ENCODE peak calls at places on chromosome 20, in seven cellular contexts. Z, W, J, V, N, A and S are unnamed samples. For H3K4me1, the result is how much of the 10 kb centered on the place peaks cover.

GRCh38 chr20:17083738-17084137 is 143.1 kb upstream of the PCSK2 start:
- DNase-seq in Z (peak), W (peak), J (peak), V (peak), N (no peak), A (no peak), S (peak)

GRCh38 chr20:36975085-36975829 is 23.7 kb upstream of the SAMHD1 start:
- DNase-seq in Z (no peak), W (no peak), J (no peak), V (no peak), N (no peak), A (peak), S (no peak)

GRCh38 chr20:8853805-8854338 is 215.0 kb upstream of the PLCB4 start:
- DNase-seq in Z (peak), W (peak), J (peak), V (peak), N (peak), A (peak), S (peak)

GRCh38 chr20:41047975-41048305 is 19.3 kb downstream of the TOP1 start:
- DNase-seq in Z (no peak), W (no peak), J (peak), V (peak), N (no peak), A (peak), S (no peak)

GRCh38 chr20:17940447-17940971 is 28.1 kb downstream of the SNX5 start:
- DNase-seq in Z (no peak), W (peak), J (no peak), V (no peak), N (no peak), A (no peak), S (peak)

GRCh38 chr20:44745560-44746366 is at the start of gene KCNK15:
- DNase-seq in Z (peak), W (peak), J (peak), V (peak), N (no peak), A (no peak), S (peak)

GRCh38 chr20:57439993-57440392 is 48.8 kb downstream of the RBM38 start:
- DNase-seq in Z (no peak), W (no peak), J (no peak), V (no peak), N (no peak), A (no peak), S (no peak)

GRCh38 chr20:36881331-36881730 is 5.4 kb downstream of the TLDC2 start:
- DNase-seq in Z (no peak), W (no peak), J (no peak), V (no peak), N (no peak), A (no peak), S (no peak)

GRCh38 chr20:55597526-55597925 is 407.8 kb downstream of the CBLN4 start:
- DNase-seq in Z (no peak), W (no peak), J (no peak), V (no peak), N (no peak), A (no peak), S (no peak)

GRCh38 chr20:61927193-61927825 is 138.4 kb downstream of the TAF4 start:
- DNase-seq in Z (no peak), W (no peak), J (no peak), V (no peak), N (no peak), A (no peak), S (no peak)

GRCh38 chr20:5127204-5127858 is 523 bp downstream of the CDS2 start:
- DNase-seq in Z (peak), W (peak), J (peak), V (peak), N (no peak), A (peak), S (no peak)

GRCh38 chr20:60053125-60053812 is 95.0 kb downstream of the CDH26 start:
- DNase-seq in Z (no peak), W (no peak), J (no peak), V (no peak), N (no peak), A (no peak), S (no peak)

GRCh38 chr20:61875221-61875885 is 190.3 kb downstream of the TAF4 start:
- DNase-seq in Z (no peak), W (peak), J (peak), V (no peak), N (no peak), A (no peak), S (peak)

GRCh38 chr20:6140947-6141346 is 18.1 kb upstream of the FERMT1 start:
- DNase-seq in Z (no peak), W (peak), J (peak), V (peak), N (no peak), A (peak), S (peak)

GRCh38 chr20:36848078-36848660 is 27.8 kb upstream of the TLDC2 start:
- DNase-seq in Z (peak), W (no peak), J (no peak), V (peak), N (no peak), A (no peak), S (no peak)

GRCh38 chr20:63652192-63652980 is 838 bp downstream of the STMN3 start:
- DNase-seq in Z (peak), W (peak), J (no peak), V (peak), N (no peak), A (no peak), S (peak)

GRCh38 chr20:25985597-25985996 is 288.9 kb upstream of the ZNF337 start:
- DNase-seq in Z (no peak), W (no peak), J (no peak), V (no peak), N (no peak), A (no peak), S (no peak)

GRCh38 chr20:25989196-25989595 is 292.5 kb upstream of the ZNF337 start:
- DNase-seq in Z (no peak), W (no peak), J (no peak), V (no peak), N (no peak), A (no peak), S (no peak)

GRCh38 chr20:25987073-25987927 is 290.6 kb upstream of the ZNF337 start:
- DNase-seq in Z (peak), W (peak), J (no peak), V (peak), N (no peak), A (peak), S (peak)

GRCh38 chr20:25984933-25985332 is 288.3 kb upstream of the ZNF337 start:
- DNase-seq in Z (no peak), W (no peak), J (no peak), V (peak), N (no peak), A (no peak), S (no peak)
- TF ChIP-seq EZH2phosphoT487 in Z (no peak), W (no peak), J (no peak), V (no peak), N (no peak), A (no peak), S (no peak)

DNA sequence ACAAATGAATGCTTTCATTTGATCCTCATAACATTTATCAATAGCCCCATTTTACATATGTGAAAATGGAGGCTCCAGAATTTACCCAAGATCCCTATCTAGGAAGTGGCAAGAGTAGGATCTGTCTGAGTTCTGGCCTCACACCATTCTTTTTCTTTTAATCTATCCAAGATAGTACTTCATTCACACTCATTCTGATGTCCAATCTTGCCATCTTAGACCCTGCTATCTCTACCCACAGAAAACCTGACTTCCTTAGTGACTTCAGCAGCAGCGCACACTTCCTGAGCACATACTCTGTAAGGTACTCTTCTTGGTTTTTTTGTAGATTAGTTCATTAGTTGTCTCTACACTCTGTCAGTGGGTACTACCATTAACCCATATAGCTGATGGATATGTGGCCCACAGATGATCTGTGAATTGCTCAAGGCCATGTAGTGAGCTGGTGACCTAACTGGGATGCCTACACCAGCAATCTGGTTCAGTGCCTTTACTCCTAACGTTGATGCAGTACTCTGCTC is 36.3 kb downstream of the COX4I2 start:
- DNase-seq in Z (no peak), W (no peak), J (peak), V (no peak), N (no peak), A (no peak), S (no peak)
- H3K4me1 ChIP-seq in Z (half or more), W (under half), J (under half), V (under half), N (half or more), A (half or more), S (under half)

DNA sequence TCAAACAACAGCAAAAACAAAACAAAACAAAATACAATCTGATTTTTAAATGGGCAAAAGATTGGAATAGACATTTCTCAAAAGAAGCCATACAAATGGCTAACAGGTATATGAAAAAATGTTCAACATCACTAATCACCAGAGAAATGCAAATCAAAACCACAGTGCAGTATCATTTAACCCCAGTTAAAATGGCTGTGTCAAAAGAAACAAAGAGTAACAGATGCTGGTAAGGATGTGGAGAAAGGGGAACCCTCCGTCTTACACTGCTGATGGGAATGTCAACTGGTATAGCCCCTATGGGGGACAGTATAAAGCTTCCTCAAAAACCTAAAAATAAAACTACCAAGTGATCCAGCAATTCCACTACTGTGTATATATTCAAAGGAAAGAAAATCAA is 10.9 kb upstream of the NELFCD start:
- DNase-seq in Z (no peak), W (no peak), J (no peak), V (no peak), N (no peak), A (no peak), S (no peak)
- TF ChIP-seq EZH2phosphoT487 in Z (no peak), W (no peak), J (no peak), V (no peak), N (no peak), A (no peak), S (no peak)

GRCh38 chr20:10647909-10648308 is 25.9 kb downstream of the JAG1 start:
- DNase-seq in Z (no peak), W (no peak), J (no peak), V (no peak), N (no peak), A (no peak), S (no peak)

GRCh38 chr20:10651227-10651990 is 22.4 kb downstream of the JAG1 start:
- DNase-seq in Z (peak), W (no peak), J (no peak), V (peak), N (no peak), A (no peak), S (no peak)

GRCh38 chr20:10648651-10649050 is 25.1 kb downstream of the JAG1 start:
- DNase-seq in Z (no peak), W (no peak), J (no peak), V (peak), N (no peak), A (no peak), S (no peak)

GRCh38 chr20:10649080-10649816 is 24.6 kb downstream of the JAG1 start:
- DNase-seq in Z (no peak), W (no peak), J (no peak), V (no peak), N (no peak), A (no peak), S (no peak)

DNA sequence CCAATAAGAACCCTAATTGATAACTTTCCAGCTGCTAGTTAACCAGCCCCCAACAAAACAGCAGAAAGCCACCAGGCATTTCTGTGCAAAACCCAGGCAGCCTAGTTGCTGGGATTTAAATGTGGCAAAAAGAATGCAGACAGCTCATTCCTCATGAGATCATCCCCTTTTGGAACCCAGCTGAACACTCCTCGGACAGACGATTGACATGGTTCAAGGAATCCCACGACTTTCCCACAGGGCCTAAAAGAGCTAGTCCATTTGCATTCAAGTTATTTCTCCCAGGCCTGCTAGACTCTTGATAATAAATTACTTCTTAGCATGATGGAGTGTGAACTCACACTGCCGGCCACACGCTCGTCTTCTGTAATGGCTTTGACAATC is 24.0 kb downstream of the JAG1 start:
- DNase-seq in Z (no peak), W (no peak), J (no peak), V (no peak), N (no peak), A (no peak), S (no peak)
- H3K4me1 ChIP-seq in Z (under half), W (half or more), J (under half), V (under half), N (under half), A (under half), S (half or more)

GRCh38 chr20:33162753-33163152 is 5.2 kb upstream of the BPIFA2 start:
- DNase-seq in Z (no peak), W (no peak), J (no peak), V (no peak), N (no peak), A (peak), S (no peak)
- TF ChIP-seq EZH2phosphoT487 in Z (no peak), W (no peak), J (no peak), V (no peak), N (no peak), A (no peak), S (no peak)

DNA sequence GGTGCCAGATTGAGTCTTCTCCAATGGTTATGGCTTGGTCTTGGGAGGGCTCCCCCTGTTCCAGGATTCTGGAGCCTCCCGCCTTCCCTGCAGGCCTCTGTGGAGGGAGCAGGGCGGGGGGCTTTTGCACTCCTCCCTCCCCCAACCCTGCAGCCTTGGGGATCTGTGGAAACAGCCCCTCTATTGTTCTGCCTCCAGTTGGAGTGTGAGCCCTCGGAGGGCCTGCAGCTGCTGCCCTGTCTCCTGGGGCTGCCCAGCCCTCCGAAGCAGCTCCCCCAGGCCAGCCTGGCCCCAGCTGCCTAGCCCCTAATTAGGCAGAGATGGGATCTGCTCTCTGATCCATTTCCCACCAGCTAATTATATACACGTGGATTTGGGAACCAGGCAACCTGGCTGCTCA is 14.7 kb downstream of the FAM110A start:
- DNase-seq in Z (no peak), W (no peak), J (no peak), V (no peak), N (no peak), A (no peak), S (peak)
- H3K4me1 ChIP-seq in Z (under half), W (under half), J (under half), V (under half), N (under half), A (half or more), S (under half)

GRCh38 chr20:54082100-54082499 is 11.7 kb upstream of the BCAS1 start:
- DNase-seq in Z (no peak), W (no peak), J (no peak), V (no peak), N (no peak), A (no peak), S (no peak)

GRCh38 chr20:54073288-54073687 is 2.9 kb upstream of the BCAS1 start:
- DNase-seq in Z (no peak), W (no peak), J (no peak), V (no peak), N (no peak), A (no peak), S (no peak)

GRCh38 chr20:54075322-54075721 is 4.9 kb upstream of the BCAS1 start:
- DNase-seq in Z (no peak), W (no peak), J (no peak), V (no peak), N (no peak), A (no peak), S (no peak)

GRCh38 chr20:54076259-54076658 is 5.9 kb upstream of the BCAS1 start:
- DNase-seq in Z (no peak), W (no peak), J (peak), V (no peak), N (no peak), A (no peak), S (no peak)

GRCh38 chr20:54078296-54078695 is 7.9 kb upstream of the BCAS1 start:
- DNase-seq in Z (no peak), W (no peak), J (no peak), V (no peak), N (no peak), A (peak), S (no peak)
- TF ChIP-seq EZH2phosphoT487 in Z (no peak), W (no peak), J (no peak), V (no peak), N (no peak), A (no peak), S (no peak)

DNA sequence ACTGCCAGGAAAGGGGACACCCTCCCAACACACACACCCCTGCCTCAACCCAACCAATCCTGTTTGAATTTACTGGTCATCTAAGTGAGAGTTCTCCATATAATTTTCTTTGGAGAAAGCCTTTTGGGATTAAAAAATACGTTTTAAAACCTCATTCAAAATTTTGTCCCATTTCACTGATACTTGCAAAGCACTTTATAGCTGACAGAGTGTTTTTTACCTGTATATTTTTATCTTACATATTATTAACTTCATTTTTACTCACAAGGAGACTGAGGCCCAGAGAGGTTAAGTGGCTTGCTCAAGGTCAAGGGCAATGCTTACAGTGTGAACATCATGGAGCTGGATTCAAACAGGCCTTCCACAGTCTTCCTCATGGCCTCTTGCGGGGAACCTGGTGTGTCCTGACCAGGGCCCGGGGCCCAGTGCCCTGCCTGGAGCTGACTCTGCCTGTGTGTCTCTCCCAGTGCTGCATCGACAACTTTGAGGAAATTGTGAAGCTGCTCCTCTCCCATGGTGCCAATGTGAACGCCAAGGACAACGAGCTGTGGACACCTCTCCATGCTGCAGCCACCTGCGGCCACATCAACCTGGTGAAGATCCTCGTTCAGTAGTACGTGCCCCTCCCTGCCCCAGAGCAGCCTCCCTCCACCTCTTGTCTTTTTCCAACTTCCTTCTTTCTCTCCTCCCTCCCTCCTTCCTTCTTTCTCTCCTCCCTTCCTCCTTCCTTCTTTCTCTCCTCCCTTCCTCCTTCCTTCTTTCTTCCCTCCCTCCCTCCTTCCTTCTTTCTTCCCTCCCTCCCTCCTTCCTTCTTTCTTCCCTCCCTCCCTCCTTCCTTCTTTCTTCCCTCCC is 30.9 kb upstream of the FAM83D start:
- DNase-seq in Z (no peak), W (no peak), J (no peak), V (no peak), N (no peak), A (no peak), S (no peak)
- H3K4me1 ChIP-seq in Z (under half), W (under half), J (under half), V (under half), N (under half), A (under half), S (under half)